ENCODE peak calls at places on chromosome 11, in seven cellular contexts. D is WERI-Rb-1, H is neural crest cell, L is neural progenitor cell, K is endothelial cell, T is fibroblast of the aortic adventitia, Q is chondrocyte. V is an unnamed sample.

GRCh38 chr11:6387811-6388599 is 2.3 kb upstream of the SMPD1 start:
- DNase-seq in D (no peak), H (no peak), L (no peak), K (no peak), T (peak; percentile 65), Q (no peak), V (no peak)

GRCh38 chr11:11701070-11701469 is 79.3 kb upstream of the GALNT18 start:
- DNase-seq in D (no peak), H (no peak), L (no peak), K (no peak), T (peak; percentile 31), Q (no peak), V (no peak)

GRCh38 chr11:7967826-7968225 is 2.6 kb upstream of the NLRP10 start:
- DNase-seq in D (no peak), H (no peak), L (no peak), K (no peak), T (peak; percentile 44), Q (no peak), V (no peak)

GRCh38 chr11:92702771-92703170 is 266.7 kb upstream of the MTNR1B start:
- DNase-seq in D (no peak), H (no peak), L (no peak), K (no peak), T (peak; percentile 28), Q (no peak), V (no peak)

GRCh38 chr11:60864856-60865513 is 2.4 kb upstream of the ZP1 start:
- DNase-seq in D (no peak), H (no peak), L (no peak), K (no peak), T (no peak), Q (peak; percentile 50), V (no peak)

GRCh38 chr11:47846998-47847397 is 1.2 kb downstream of the NUP160 start:
- DNase-seq in D (no peak), H (no peak), L (peak; percentile 16), K (no peak), T (no peak), Q (no peak), V (no peak)

GRCh38 chr11:121671276-121672168 is 218.8 kb upstream of the SORL1-AS1 start:
- DNase-seq in D (peak; percentile 62), H (no peak), L (no peak), K (no peak), T (peak; percentile 65), Q (no peak), V (no peak)

GRCh38 chr11:36008576-36008975 is 64.7 kb downstream of the LDLRAD3 start:
- DNase-seq in D (no peak), H (no peak), L (no peak), K (no peak), T (peak; percentile 65), Q (no peak), V (no peak)

GRCh38 chr11:121890377-121890776 is 225.6 kb downstream of the BLID start:
- DNase-seq in D (no peak), H (no peak), L (no peak), K (no peak), T (peak; percentile 86), Q (no peak), V (no peak)

GRCh38 chr11:69492201-69492991 is 10.9 kb downstream of the LINC01488 start:
- DNase-seq in D (no peak), H (no peak), L (no peak), K (no peak), T (no peak), Q (peak; percentile 67), V (no peak)

GRCh38 chr11:107591446-107592236 is 694 bp downstream of the ELMOD1 start:
- DNase-seq in D (no peak), H (peak; percentile 27), L (peak; percentile 68), K (peak; percentile 24), T (no peak), Q (no peak), V (peak; percentile 63)

GRCh38 chr11:94885581-94885980 is 87.8 kb downstream of the CWC15 start:
- DNase-seq in D (no peak), H (no peak), L (no peak), K (no peak), T (no peak), Q (no peak), V (no peak)

GRCh38 chr11:72932132-72932570 is 117.9 kb downstream of the ATG16L2 start:
- DNase-seq in D (no peak), H (no peak), L (no peak), K (no peak), T (peak; percentile 86), Q (no peak), V (no peak)

GRCh38 chr11:126059238-126059761 is 3.4 kb downstream of the CDON start:
- DNase-seq in D (peak; percentile 62), H (no peak), L (peak; percentile 90), K (no peak), T (no peak), Q (no peak), V (no peak)

GRCh38 chr11:65427691-65428577 is 5.3 kb downstream of the NEAT1 start:
- DNase-seq in D (no peak), H (no peak), L (no peak), K (no peak), T (peak; percentile 83), Q (no peak), V (no peak)

GRCh38 chr11:5625281-5625680 is 480 bp downstream of the TRIM34 start:
- DNase-seq in D (no peak), H (peak; percentile 7), L (no peak), K (no peak), T (no peak), Q (no peak), V (no peak)

GRCh38 chr11:27524155-27524554 is 17.6 kb upstream of the LIN7C start:
- DNase-seq in D (peak; percentile 15), H (no peak), L (peak; percentile 27), K (no peak), T (peak; percentile 30), Q (no peak), V (no peak)

GRCh38 chr11:110921742-110922200 is 209.5 kb upstream of the ARHGAP20 start:
- DNase-seq in D (peak; percentile 28), H (no peak), L (peak; percentile 6), K (no peak), T (peak; percentile 93), Q (no peak), V (peak; percentile 43)

GRCh38 chr11:119365071-119365591 is 16.4 kb downstream of the USP2 start:
- DNase-seq in D (no peak), H (no peak), L (no peak), K (no peak), T (no peak), Q (no peak), V (no peak)

GRCh38 chr11:28077524-28077923 is 30.4 kb downstream of the KIF18A start:
- DNase-seq in D (no peak), H (no peak), L (no peak), K (no peak), T (no peak), Q (no peak), V (no peak)

GRCh38 chr11:113401718-113402117 is 14.1 kb downstream of the ANKK1 start:
- DNase-seq in D (no peak), H (no peak), L (no peak), K (no peak), T (no peak), Q (no peak), V (no peak)

GRCh38 chr11:104926771-104927470 is 28.7 kb upstream of the CASP12 start:
- DNase-seq in D (peak; percentile 7), H (no peak), L (peak; percentile 43), K (no peak), T (no peak), Q (peak; percentile 41), V (no peak)

GRCh38 chr11:110525883-110526282 is 96.1 kb downstream of the FDX1 start:
- DNase-seq in D (no peak), H (no peak), L (no peak), K (no peak), T (peak; percentile 84), Q (no peak), V (no peak)

DNA sequence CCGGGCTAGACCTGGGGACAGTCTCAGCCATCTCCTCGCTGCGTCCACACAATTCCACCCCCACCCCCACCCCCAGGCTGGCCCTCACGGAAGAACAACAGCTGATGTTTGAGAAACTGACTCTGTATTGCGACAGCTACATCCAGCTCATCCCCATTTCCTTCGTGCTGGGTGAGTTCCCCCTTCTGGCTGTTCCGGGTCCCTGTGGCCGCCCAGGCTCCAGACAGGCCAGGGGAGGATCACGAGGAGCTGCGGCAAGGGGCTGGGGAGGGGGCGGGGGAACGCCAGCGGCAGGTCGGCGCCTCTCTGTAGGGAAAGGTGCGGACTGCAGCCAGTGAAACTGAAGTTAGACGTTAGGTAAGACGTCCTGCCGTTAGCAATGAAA is 4.9 kb downstream of the BEST1 start:
- DNase-seq in D (peak; percentile 62), H (no peak), L (peak; percentile 74), K (peak; percentile 38), T (peak; percentile 86), Q (no peak), V (no peak)
- TF ChIP-seq CTCF in D (no peak), H (no peak), L (no peak), K (no peak), T (peak; percentile 49), Q (peak; percentile 67), V (no peak)

GRCh38 chr11:20634044-20634443 is 34.6 kb downstream of the SLC6A5 start:
- DNase-seq in D (peak; percentile 45), H (no peak), L (no peak), K (no peak), T (no peak), Q (no peak), V (no peak)
- TF ChIP-seq CTCF in D (peak; percentile 67), H (peak; percentile 17), L (peak; percentile 15), K (no peak), T (no peak), Q (no peak), V (no peak)

DNA sequence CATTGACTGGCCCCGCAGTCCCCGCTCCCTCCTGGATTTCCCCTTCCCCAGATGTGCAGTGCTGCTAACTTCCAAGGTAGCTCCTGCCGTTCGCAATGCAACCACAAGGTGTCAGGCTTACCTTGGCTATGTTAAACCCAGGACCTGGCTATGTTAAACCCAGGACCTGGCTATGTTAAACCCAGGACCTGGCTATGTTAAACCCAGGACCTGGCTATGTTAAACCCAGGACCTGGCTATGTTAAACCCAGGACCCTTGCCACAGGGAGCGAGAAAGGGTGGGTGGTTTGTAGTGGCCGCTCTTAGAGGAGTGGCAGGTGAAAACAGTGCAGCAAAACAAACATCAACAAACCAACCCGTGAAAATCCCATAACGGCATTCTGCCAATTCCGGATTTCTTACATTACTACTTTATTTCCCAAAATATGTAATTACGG is 2.9 kb upstream of the ADAMTS8 start:
- DNase-seq in D (peak; percentile 80), H (peak; percentile 88), L (peak; percentile 90), K (peak; percentile 89), T (peak; percentile 79), Q (no peak), V (peak; percentile 85)
- TF ChIP-seq CTCF in D (peak; percentile 81), H (peak; percentile 72), L (peak; percentile 74), K (peak; percentile 57), T (peak; percentile 81), Q (peak; percentile 81), V (peak; percentile 77)

GRCh38 chr11:32829680-32830412 is at the start of gene PRRG4:
- DNase-seq in D (peak; percentile 35), H (peak; percentile 23), L (peak; percentile 82), K (peak; percentile 46), T (no peak), Q (no peak), V (peak; percentile 41)

GRCh38 chr11:32830796-32831195 is 1.1 kb downstream of the PRRG4 start:
- DNase-seq in D (peak; percentile 11), H (no peak), L (no peak), K (no peak), T (no peak), Q (no peak), V (no peak)

GRCh38 chr11:32827276-32827675 is 2.5 kb upstream of the PRRG4 start:
- DNase-seq in D (no peak), H (no peak), L (no peak), K (no peak), T (no peak), Q (no peak), V (no peak)

GRCh38 chr11:32830413-32830738 is 649 bp downstream of the PRRG4 start:
- DNase-seq in D (no peak), H (no peak), L (no peak), K (no peak), T (no peak), Q (no peak), V (no peak)

GRCh38 chr11:32829157-32829679 is 509 bp upstream of the PRRG4 start:
- DNase-seq in D (no peak), H (no peak), L (no peak), K (no peak), T (peak; percentile 33), Q (no peak), V (no peak)
- TF ChIP-seq CTCF in D (no peak), H (no peak), L (no peak), K (no peak), T (no peak), Q (no peak), V (no peak)

V was measured in mesothelial cell of epicardium.